ENCODE peak calls at places on chromosomes 4 and X, in five cellular contexts. T, V, F, Z and O are unnamed samples.

GRCh38 chrX:10190367-10190766 is 33.6 kb downstream of the CLCN4 start:
- DNase-seq in T (peak; percentile 60), V (peak; percentile 27), F (peak; percentile 84), Z (peak; percentile 61), O (peak; percentile 70)

GRCh38 chr4:164876680-164877324 is at the start of gene APELA:
- DNase-seq in T (no peak), V (no peak), F (no peak), Z (peak; percentile 57), O (peak; percentile 90)

GRCh38 chrX:65035451-65035779 is 59.2 kb upstream of the ZC4H2 start:
- DNase-seq in T (peak; percentile 2), V (peak; percentile 28), F (peak; percentile 24), Z (peak; percentile 50), O (no peak)

GRCh38 chr4:155944516-155944915 is 9.2 kb downstream of the CTSO start:
- DNase-seq in T (peak; percentile 84), V (no peak), F (no peak), Z (no peak), O (no peak)

GRCh38 chrX:3532571-3532970 is 180.9 kb downstream of the PRKX start:
- DNase-seq in T (no peak), V (no peak), F (no peak), Z (no peak), O (no peak)

GRCh38 chr4:56976283-56976877 is 1.0 kb downstream of the NOA1 start:
- DNase-seq in T (no peak), V (no peak), F (peak; percentile 13), Z (no peak), O (no peak)

GRCh38 chrX:40099046-40099968 is 1.5 kb upstream of the BCOR start:
- DNase-seq in T (no peak), V (peak; percentile 66), F (no peak), Z (peak; percentile 55), O (peak; percentile 45)

GRCh38 chr4:52241916-52242315 is 190.8 kb downstream of the SPATA18 start:
- DNase-seq in T (no peak), V (no peak), F (no peak), Z (no peak), O (no peak)

GRCh38 chr4:174794706-174795105 is 34.3 kb downstream of the GLRA3 start:
- DNase-seq in T (no peak), V (no peak), F (no peak), Z (no peak), O (no peak)

GRCh38 chrX:80812176-80812575 is 2.5 kb upstream of the BRWD3 start:
- DNase-seq in T (peak; percentile 28), V (peak; percentile 19), F (peak; percentile 62), Z (peak; percentile 20), O (no peak)

GRCh38 chr4:37389967-37390580 is 145.5 kb downstream of the NWD2 start:
- DNase-seq in T (peak; percentile 12), V (peak; percentile 31), F (peak; percentile 68), Z (peak; percentile 80), O (peak; percentile 63)

GRCh38 chrX:623599-624323 is 6.8 kb upstream of the SHOX start:
- DNase-seq in T (no peak), V (no peak), F (no peak), Z (no peak), O (no peak)

GRCh38 chrX:37958493-37959211 is 47.7 kb upstream of the SYTL5 start:
- DNase-seq in T (peak; percentile 25), V (no peak), F (peak; percentile 17), Z (peak; percentile 24), O (no peak)

GRCh38 chr4:26433556-26433955 is 56.7 kb downstream of the CCKAR start:
- DNase-seq in T (peak; percentile 32), V (no peak), F (peak; percentile 19), Z (no peak), O (no peak)

DNA sequence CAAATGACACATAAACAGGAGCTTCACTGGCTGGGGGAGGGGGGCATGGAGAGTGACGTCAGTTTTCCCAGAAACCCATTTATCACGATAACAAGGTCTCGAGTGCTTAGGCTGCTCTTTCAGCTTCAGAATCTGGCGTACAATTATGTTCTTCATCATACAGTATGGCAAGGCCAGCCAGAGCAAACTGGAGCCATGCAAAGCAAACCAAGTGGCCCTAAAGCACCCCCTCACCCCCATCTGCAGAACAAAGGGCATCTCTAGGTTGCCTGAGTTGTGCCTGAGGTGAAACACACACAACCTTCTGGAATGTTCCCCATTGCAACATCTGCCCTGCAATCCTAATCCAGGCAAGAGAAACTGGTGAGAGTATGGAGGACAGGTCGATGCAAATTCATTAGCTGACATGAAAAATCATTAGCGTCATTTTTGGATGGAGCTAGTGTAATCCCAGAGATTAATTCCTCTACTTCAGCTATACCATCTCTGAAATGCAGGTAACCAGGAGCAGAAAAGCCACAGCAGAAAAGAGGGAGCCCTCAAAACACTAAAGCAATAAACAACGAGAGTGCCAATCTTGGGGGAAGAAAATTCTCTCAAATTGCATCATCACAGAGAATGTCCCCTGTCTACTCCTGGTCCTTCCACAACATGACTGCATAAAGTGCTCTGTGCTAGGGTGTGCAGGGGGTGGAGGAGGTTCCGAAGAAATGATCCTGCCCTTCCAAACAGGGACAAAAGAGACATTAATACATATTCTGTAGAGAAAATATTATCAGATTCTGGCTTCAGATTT is 1.8 kb downstream of the SEPTIN6 start:
- DNase-seq in T (peak; percentile 45), V (peak; percentile 11), F (peak; percentile 70), Z (peak; percentile 31), O (peak; percentile 62)
- H3K4me1 ChIP-seq in T (no peaks in the 10 kb centered on the region), V (peaks cover 11% of the 10 kb centered on the region), F (peaks cover 18% of the 10 kb centered on the region), Z (no peaks in the 10 kb centered on the region), O (peaks cover 32% of the 10 kb centered on the region)

DNA sequence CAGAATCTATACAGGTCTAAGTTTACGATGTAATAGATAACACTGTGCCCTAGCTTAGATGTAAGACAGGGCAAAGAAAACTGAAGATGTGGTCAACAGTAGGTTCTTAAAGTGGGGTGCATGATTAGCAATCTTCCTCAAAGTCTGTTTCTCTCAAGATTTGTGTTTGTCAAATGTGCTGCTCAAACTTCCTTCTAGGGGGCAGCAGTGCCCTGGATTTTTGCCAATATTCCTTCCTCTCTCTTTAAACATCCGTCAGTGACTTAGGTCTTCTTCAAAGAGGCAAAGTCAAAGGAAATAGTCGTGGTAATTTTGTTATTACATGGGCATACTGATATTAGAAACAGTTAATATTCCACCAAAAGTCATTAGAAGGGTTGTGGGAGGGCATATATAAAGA is 4.2 kb upstream of the PDHA2 start:
- DNase-seq in T (no peak), V (no peak), F (peak; percentile 3), Z (peak; percentile 68), O (peak; percentile 50)
- H3K9me3 ChIP-seq in T (no peaks in the 10 kb centered on the region), V (no peaks in the 10 kb centered on the region), F (no peaks in the 10 kb centered on the region), Z (no peaks in the 10 kb centered on the region), O (no peaks in the 10 kb centered on the region)

GRCh38 chr4:112626228-112626627 is 10.5 kb downstream of the ZGRF1 start:
- DNase-seq in T (no peak), V (no peak), F (no peak), Z (no peak), O (no peak)
- H3K36me3 ChIP-seq in T (no peaks in the 10 kb centered on the region), V (peaks cover 5% of the 10 kb centered on the region), F (no peaks in the 10 kb centered on the region), Z (no peaks in the 10 kb centered on the region), O (peaks cover 46% of the 10 kb centered on the region)

GRCh38 chr4:108830509-108831244 is 67.8 kb upstream of the ETNPPL start:
- DNase-seq in T (no peak), V (peak; percentile 39), F (peak; percentile 67), Z (peak; percentile 53), O (peak; percentile 56)

GRCh38 chr4:108834787-108835384 is 72.0 kb upstream of the ETNPPL start:
- DNase-seq in T (peak; percentile 46), V (no peak), F (peak; percentile 66), Z (peak; percentile 53), O (no peak)

GRCh38 chr4:108829981-108830492 is 67.2 kb upstream of the ETNPPL start:
- DNase-seq in T (no peak), V (no peak), F (peak; percentile 27), Z (no peak), O (no peak)

GRCh38 chr4:108833041-108833440 is 70.2 kb upstream of the ETNPPL start:
- DNase-seq in T (no peak), V (no peak), F (peak; percentile 70), Z (peak; percentile 23), O (no peak)

DNA sequence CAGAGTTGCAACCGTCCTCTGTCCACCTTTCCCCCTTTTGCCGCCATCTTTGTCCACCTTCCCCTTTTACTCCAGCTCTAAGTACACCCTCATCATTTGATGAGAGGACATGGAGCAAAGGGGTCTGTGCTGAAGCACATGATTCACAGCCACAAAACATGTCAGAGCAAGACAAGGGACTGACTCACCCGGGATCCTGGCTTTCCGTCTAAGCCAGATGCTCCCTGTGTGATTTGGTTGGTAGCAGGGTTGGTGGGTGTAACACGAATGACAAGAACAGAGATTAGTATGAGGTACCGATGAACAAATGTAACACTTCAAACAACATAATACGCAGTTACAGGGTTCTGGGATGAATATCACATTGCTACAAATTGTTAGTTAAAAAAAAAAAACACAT is 71.3 kb upstream of the ETNPPL start:
- DNase-seq in T (peak; percentile 92), V (no peak), F (peak; percentile 42), Z (no peak), O (no peak)
- H3K4me1 ChIP-seq in T (peaks cover 23% of the 10 kb centered on the region), V (peaks cover 14% of the 10 kb centered on the region), F (peaks cover 26% of the 10 kb centered on the region), Z (no peaks in the 10 kb centered on the region), O (peaks cover 3% of the 10 kb centered on the region)

DNA sequence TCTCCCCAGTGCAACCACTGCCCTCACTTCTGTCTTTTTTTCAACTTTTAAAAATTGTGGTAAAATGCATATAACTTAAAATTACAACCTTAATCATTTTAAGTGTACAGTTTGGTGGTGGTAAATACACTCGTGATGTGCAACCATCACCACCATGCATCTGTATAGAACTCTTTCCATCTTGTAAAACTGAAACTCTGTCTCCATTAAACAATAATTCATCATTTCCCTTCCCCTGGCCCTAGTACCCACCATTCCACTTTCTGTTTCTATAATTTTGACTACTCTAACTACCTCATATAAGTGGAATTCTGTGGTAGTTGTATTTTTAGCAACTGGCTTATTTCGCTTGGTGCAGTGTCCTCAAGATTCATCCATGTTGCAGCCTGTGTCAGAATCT is 6.8 kb upstream of the CTBP1 start:
- DNase-seq in T (no peak), V (no peak), F (no peak), Z (no peak), O (no peak)
- H3K9me3 ChIP-seq in T (peaks cover 22% of the 10 kb centered on the region), V (no peaks in the 10 kb centered on the region), F (no peaks in the 10 kb centered on the region), Z (no peaks in the 10 kb centered on the region), O (peaks cover 2% of the 10 kb centered on the region)

GRCh38 chr4:182908124-182908523 is 9.1 kb downstream of the DCTD start:
- DNase-seq in T (no peak), V (no peak), F (no peak), Z (no peak), O (no peak)

GRCh38 chr4:182903013-182903412 is 14.2 kb downstream of the DCTD start:
- DNase-seq in T (no peak), V (no peak), F (no peak), Z (no peak), O (no peak)

GRCh38 chr4:182904271-182904761 is 12.9 kb downstream of the DCTD start:
- DNase-seq in T (no peak), V (no peak), F (peak; percentile 30), Z (no peak), O (no peak)

GRCh38 chr4:182905038-182905437 is 12.1 kb downstream of the DCTD start:
- DNase-seq in T (no peak), V (no peak), F (peak; percentile 8), Z (no peak), O (no peak)

GRCh38 chr4:182906786-182907185 is 10.4 kb downstream of the DCTD start:
- DNase-seq in T (no peak), V (no peak), F (no peak), Z (no peak), O (no peak)
- H3K36me3 ChIP-seq in T (peaks cover 33% of the 10 kb centered on the region), V (peaks cover 20% of the 10 kb centered on the region), F (peaks cover 11% of the 10 kb centered on the region), Z (no peaks in the 10 kb centered on the region), O (peaks cover 48% of the 10 kb centered on the region)